ENCODE peak calls at places on chromosomes 13 and 19, in seven cellular contexts. A is SK-N-SH, O is H1, F is GM12878, S is HCT116, J is HepG2, M is K562. E is an unnamed sample.

GRCh38 chr19:48445256-48445605 is 552 bp upstream of the GRWD1 start:
- DNase-seq in J (peak; percentile 82), M (peak; percentile 78), A (peak; percentile 90), O (peak; percentile 53), S (peak; percentile 77), F (no peak), E (no peak)

GRCh38 chr19:38213911-38214625 is 10.0 kb downstream of the DPF1 start:
- DNase-seq in J (no peak), A (no peak), O (no peak), M (no peak), F (peak; percentile 33), S (no peak), E (no peak)

GRCh38 chr19:2691951-2692350 is 10.5 kb downstream of the GNG7 start:
- DNase-seq in A (no peak), S (no peak), O (no peak), J (no peak), F (no peak), M (no peak), E (no peak)

GRCh38 chr13:113001251-113002140 is 32.5 kb downstream of the MCF2L start:
- DNase-seq in J (peak; percentile 47), F (no peak), O (no peak), S (no peak), A (peak; percentile 95), M (no peak), E (peak; percentile 76)

GRCh38 chr19:18488838-18489626 is 32.8 kb downstream of the ELL start:
- DNase-seq in O (peak; percentile 74), S (no peak), F (no peak), M (peak; percentile 55), J (peak; percentile 50), A (peak; percentile 78), E (peak; percentile 42)

GRCh38 chr13:110914293-110915056 is 394 bp downstream of the ANKRD10 start:
- DNase-seq in F (no peak), J (peak; percentile 58), O (peak; percentile 76), S (no peak), M (peak; percentile 66), A (peak; percentile 88), E (peak; percentile 28)

GRCh38 chr13:21055511-21056045 is 5.8 kb downstream of the LATS2 start:
- DNase-seq in S (no peak), J (no peak), A (no peak), F (no peak), O (no peak), M (no peak), E (no peak)

GRCh38 chr13:45809810-45810394 is 41.7 kb downstream of the SIAH3 start:
- DNase-seq in O (no peak), S (no peak), F (no peak), M (no peak), A (no peak), J (no peak), E (no peak)

GRCh38 chr13:109273326-109273751 is 513.0 kb downstream of the IRS2 start:
- DNase-seq in J (no peak), O (no peak), S (no peak), F (no peak), M (no peak), A (no peak), E (no peak)

GRCh38 chr19:18086590-18087138 is at the start of gene IL12RB1:
- DNase-seq in O (no peak), S (no peak), F (peak; percentile 44), J (no peak), M (no peak), A (no peak), E (no peak)

GRCh38 chr13:60275208-60275607 is 111.5 kb upstream of the DIAPH3 start:
- DNase-seq in F (no peak), J (no peak), M (no peak), O (no peak), A (no peak), S (no peak), E (no peak)

GRCh38 chr13:19606152-19606551 is 27.3 kb upstream of the MPHOSPH8 start:
- DNase-seq in A (no peak), O (no peak), M (no peak), S (no peak), F (no peak), J (no peak), E (no peak)

GRCh38 chr13:76339649-76340048 is 546.6 kb downstream of the KCTD12 start:
- DNase-seq in J (no peak), O (no peak), F (no peak), A (no peak), S (no peak), M (no peak), E (no peak)

GRCh38 chr13:46181799-46182490 is at the start of gene LCP1:
- DNase-seq in O (no peak), J (no peak), S (no peak), M (peak; percentile 51), F (peak; percentile 97), A (no peak), E (no peak)

GRCh38 chr13:60765700-60766411 is 368.8 kb downstream of the TDRD3 start:
- DNase-seq in O (no peak), F (no peak), A (no peak), S (no peak), M (no peak), J (peak; percentile 5), E (no peak)

GRCh38 chr19:38869160-38869835 is 8.8 kb downstream of the RINL start:
- DNase-seq in F (no peak), A (peak; percentile 47), O (peak; percentile 67), J (no peak), S (no peak), M (no peak), E (no peak)

GRCh38 chr19:57888494-57889231 is at the start of gene ZNF814:
- DNase-seq in F (peak; percentile 55), O (peak; percentile 93), S (no peak), J (no peak), M (no peak), A (peak; percentile 74), E (peak; percentile 44)

GRCh38 chr13:28324181-28324789 is 170.6 kb downstream of the FLT1 start:
- DNase-seq in J (peak; percentile 50), S (peak; percentile 60), A (peak; percentile 74), M (peak; percentile 53), F (peak; percentile 45), O (peak; percentile 81), E (peak; percentile 67)

GRCh38 chr13:31629085-31629785 is 110.1 kb upstream of the RXFP2 start:
- DNase-seq in A (no peak), J (no peak), O (no peak), S (no peak), F (no peak), M (no peak), E (no peak)

GRCh38 chr19:55355213-55355821 is 798 bp upstream of the COX6B2 start:
- DNase-seq in M (no peak), A (peak; percentile 72), F (no peak), S (no peak), J (no peak), O (no peak), E (no peak)

GRCh38 chr13:59247166-59247565 is 916.6 kb downstream of the DIAPH3 start:
- DNase-seq in J (no peak), S (no peak), O (no peak), A (no peak), M (no peak), F (no peak), E (peak; percentile 12)

GRCh38 chr19:32928806-32929205 is 43.0 kb downstream of the CEP89 start:
- DNase-seq in S (no peak), A (no peak), O (no peak), J (peak; percentile 35), M (no peak), F (no peak), E (no peak)

GRCh38 chr19:30227661-30228112 is 144.5 kb upstream of the ZNF536 start:
- DNase-seq in A (peak; percentile 87), O (peak; percentile 87), J (peak; percentile 17), M (peak; percentile 50), F (no peak), S (peak; percentile 13), E (peak; percentile 87)

GRCh38 chr13:26112843-26113242 is 61.0 kb upstream of the SHISA2 start:
- DNase-seq in M (peak; percentile 5), F (no peak), J (no peak), A (no peak), O (no peak), S (no peak), E (peak; percentile 31)
- TF ChIP-seq JUND in M (no peak), F (no peak), J (no peak), A (no peak), O (no peak), S (no peak), E (no peak)

GRCh38 chr19:41225238-41226052 is 6.4 kb downstream of the AXL start:
- DNase-seq in S (peak; percentile 97), J (peak; percentile 91), O (no peak), A (peak; percentile 55), F (no peak), M (peak; percentile 86), E (no peak)
- TF ChIP-seq JUND in S (peak; percentile 89), J (peak; percentile 49), O (no peak), A (peak; percentile 86), F (no peak), M (no peak), E (no peak)

DNA sequence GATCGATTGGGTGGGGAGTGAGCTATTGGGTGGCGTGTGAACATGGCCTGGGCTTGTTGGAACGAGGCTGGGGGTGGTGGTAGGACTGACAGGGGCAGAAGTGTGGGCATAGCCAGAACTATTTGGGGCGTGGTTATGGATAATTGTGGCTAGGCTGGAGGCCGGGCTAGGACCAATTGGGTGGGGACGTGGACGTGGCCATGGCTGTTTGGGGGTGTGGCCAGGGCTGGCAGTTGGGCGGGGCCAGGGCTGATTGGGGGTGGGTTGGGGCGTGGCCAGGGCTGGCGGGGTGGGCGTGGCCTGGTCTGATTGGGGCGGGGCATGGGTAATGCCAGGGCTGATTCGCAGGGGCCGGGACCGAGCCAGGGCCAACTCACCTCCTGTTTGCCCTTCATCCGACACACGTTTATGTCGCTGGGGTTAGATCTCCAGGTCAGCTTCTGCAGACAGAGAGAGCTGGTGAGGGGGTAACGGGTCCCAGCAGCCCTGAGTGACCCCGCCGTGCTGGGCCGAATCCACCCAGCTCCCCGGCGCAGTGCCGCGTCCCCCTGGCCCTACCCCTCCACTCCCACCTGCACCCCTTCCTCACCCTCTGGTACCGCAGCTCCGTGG is 2.8 kb downstream of the SEMA6B start:
- DNase-seq in F (no peak), M (peak; percentile 98), A (peak; percentile 98), J (no peak), S (peak; percentile 69), O (peak; percentile 91), E (peak; percentile 94)
- TF ChIP-seq JUND in F (no peak), M (no peak), A (no peak), J (no peak), S (no peak), O (no peak), E (no peak)

DNA sequence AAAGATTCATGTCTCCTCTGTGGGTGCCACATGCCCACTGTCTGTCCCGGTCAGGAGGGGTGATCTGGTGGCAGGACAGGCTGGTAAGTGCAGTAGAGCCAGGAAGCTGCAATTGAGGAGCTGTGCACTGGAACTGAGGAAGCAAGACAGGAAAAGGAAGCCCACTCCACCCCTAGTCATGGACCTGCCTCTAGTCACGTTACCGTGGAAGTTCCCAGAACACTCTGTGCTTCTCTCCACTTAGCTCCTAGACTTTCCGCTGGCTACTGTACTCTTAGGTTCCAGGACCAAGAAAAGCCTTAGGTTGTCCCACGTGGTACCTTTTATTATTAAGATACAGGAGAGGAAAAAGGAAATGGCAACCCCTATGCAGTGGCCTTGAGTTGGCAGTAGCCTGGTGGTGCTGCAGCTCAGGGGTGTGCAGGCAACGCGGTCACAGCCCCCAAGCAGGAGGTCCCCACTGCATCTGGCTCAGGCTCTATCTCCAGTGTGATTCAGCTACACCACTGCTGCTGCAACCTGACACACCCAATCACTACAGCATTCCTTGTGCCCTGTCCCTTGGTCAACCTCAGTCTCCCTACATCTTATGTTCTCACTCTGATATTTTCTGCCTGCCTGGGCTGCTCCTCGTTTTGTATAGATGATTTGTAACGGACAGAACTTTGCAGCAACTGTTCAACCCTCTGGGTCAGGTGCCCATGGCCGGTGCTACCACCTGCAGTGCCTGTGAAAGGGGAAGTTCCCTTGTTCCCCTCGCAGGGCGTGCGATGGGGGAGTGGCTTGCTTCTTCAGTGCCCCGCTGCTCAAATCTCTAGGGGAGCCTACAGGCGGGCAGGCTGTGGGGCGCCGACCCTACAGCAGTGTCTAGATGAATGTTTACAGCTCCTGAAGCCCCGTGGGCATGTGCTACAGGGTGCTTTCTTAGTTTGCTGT is 24.4 kb upstream of the GPR12 start:
- DNase-seq in J (no peak), S (no peak), M (no peak), A (no peak), O (peak; percentile 68), F (no peak), E (no peak)
- TF ChIP-seq JUND in J (no peak), S (no peak), M (no peak), A (no peak), O (no peak), F (no peak), E (no peak)